ENCODE peak calls at places on chromosome 1, in ten cellular contexts. One of them, this sample, is unnamed.

GRCh38 chr1:47785561-47786271 is 211.5 kb downstream of the TRABD2B start:
- DNase-seq in naive thymus-derived CD8-positive, alpha-beta T cell: no peak
- DNase-seq in lower leg skin: no peak
- DNase-seq in stimulated activated CD8-positive, alpha-beta memory T cell treated with anti-CD3 and anti-CD28 coated beads, Interleukin-15, amount 100 ng/mL, for 24 hours: no peak
- DNase-seq in CD4-positive, alpha-beta T cell: no peak
- DNase-seq in T follicular helper cell: no peak
- DNase-seq in upper lobe of right lung: no peak
- DNase-seq in endodermal cell: peak; percentile 81
- DNase-seq in effector memory CD8-positive, alpha-beta T cell: no peak
- DNase-seq in left ventricle myocardium inferior: no peak
- DNase-seq in this sample: no peak

GRCh38 chr1:224867715-224868114 is 61.8 kb upstream of the DNAH14 start:
- DNase-seq in naive thymus-derived CD8-positive, alpha-beta T cell: no peak
- DNase-seq in lower leg skin: no peak
- DNase-seq in stimulated activated CD8-positive, alpha-beta memory T cell treated with anti-CD3 and anti-CD28 coated beads, Interleukin-15, amount 100 ng/mL, for 24 hours: no peak
- DNase-seq in CD4-positive, alpha-beta T cell: no peak
- DNase-seq in T follicular helper cell: no peak
- DNase-seq in upper lobe of right lung: no peak
- DNase-seq in endodermal cell: no peak
- DNase-seq in effector memory CD8-positive, alpha-beta T cell: no peak
- DNase-seq in left ventricle myocardium inferior: no peak
- DNase-seq in this sample: no peak

GRCh38 chr1:203039609-203040517 is 13.6 kb downstream of the PPFIA4 start:
- DNase-seq in naive thymus-derived CD8-positive, alpha-beta T cell: no peak
- DNase-seq in lower leg skin: no peak
- DNase-seq in stimulated activated CD8-positive, alpha-beta memory T cell treated with anti-CD3 and anti-CD28 coated beads, Interleukin-15, amount 100 ng/mL, for 24 hours: no peak
- DNase-seq in CD4-positive, alpha-beta T cell: no peak
- DNase-seq in T follicular helper cell: no peak
- DNase-seq in upper lobe of right lung: no peak
- DNase-seq in endodermal cell: peak; percentile 94
- DNase-seq in effector memory CD8-positive, alpha-beta T cell: no peak
- DNase-seq in left ventricle myocardium inferior: peak; percentile 18
- DNase-seq in this sample: peak; percentile 40

GRCh38 chr1:203043830-203044545 is 17.7 kb downstream of the PPFIA4 start:
- DNase-seq in naive thymus-derived CD8-positive, alpha-beta T cell: no peak
- DNase-seq in lower leg skin: no peak
- DNase-seq in stimulated activated CD8-positive, alpha-beta memory T cell treated with anti-CD3 and anti-CD28 coated beads, Interleukin-15, amount 100 ng/mL, for 24 hours: no peak
- DNase-seq in CD4-positive, alpha-beta T cell: no peak
- DNase-seq in T follicular helper cell: no peak
- DNase-seq in upper lobe of right lung: no peak
- DNase-seq in endodermal cell: no peak
- DNase-seq in effector memory CD8-positive, alpha-beta T cell: no peak
- DNase-seq in left ventricle myocardium inferior: no peak
- DNase-seq in this sample: no peak

GRCh38 chr1:233738850-233739249 is 124.9 kb downstream of the KCNK1 start:
- DNase-seq in naive thymus-derived CD8-positive, alpha-beta T cell: no peak
- DNase-seq in lower leg skin: no peak
- DNase-seq in stimulated activated CD8-positive, alpha-beta memory T cell treated with anti-CD3 and anti-CD28 coated beads, Interleukin-15, amount 100 ng/mL, for 24 hours: no peak
- DNase-seq in CD4-positive, alpha-beta T cell: no peak
- DNase-seq in T follicular helper cell: no peak
- DNase-seq in upper lobe of right lung: no peak
- DNase-seq in endodermal cell: peak; percentile 57
- DNase-seq in effector memory CD8-positive, alpha-beta T cell: no peak
- DNase-seq in left ventricle myocardium inferior: no peak
- DNase-seq in this sample: no peak

GRCh38 chr1:22228505-22228911 is 85.6 kb upstream of the WNT4 start:
- DNase-seq in naive thymus-derived CD8-positive, alpha-beta T cell: no peak
- DNase-seq in lower leg skin: no peak
- DNase-seq in stimulated activated CD8-positive, alpha-beta memory T cell treated with anti-CD3 and anti-CD28 coated beads, Interleukin-15, amount 100 ng/mL, for 24 hours: no peak
- DNase-seq in CD4-positive, alpha-beta T cell: no peak
- DNase-seq in T follicular helper cell: no peak
- DNase-seq in upper lobe of right lung: no peak
- DNase-seq in endodermal cell: no peak
- DNase-seq in effector memory CD8-positive, alpha-beta T cell: no peak
- DNase-seq in left ventricle myocardium inferior: no peak
- DNase-seq in this sample: no peak

GRCh38 chr1:166152977-166153376 is 13.8 kb downstream of the FAM78B start:
- DNase-seq in naive thymus-derived CD8-positive, alpha-beta T cell: no peak
- DNase-seq in lower leg skin: no peak
- DNase-seq in stimulated activated CD8-positive, alpha-beta memory T cell treated with anti-CD3 and anti-CD28 coated beads, Interleukin-15, amount 100 ng/mL, for 24 hours: no peak
- DNase-seq in CD4-positive, alpha-beta T cell: no peak
- DNase-seq in T follicular helper cell: no peak
- DNase-seq in upper lobe of right lung: no peak
- DNase-seq in endodermal cell: no peak
- DNase-seq in effector memory CD8-positive, alpha-beta T cell: no peak
- DNase-seq in left ventricle myocardium inferior: no peak
- DNase-seq in this sample: no peak

GRCh38 chr1:1616045-1616821 is 933 bp downstream of the MIB2 start:
- DNase-seq in naive thymus-derived CD8-positive, alpha-beta T cell: no peak
- DNase-seq in lower leg skin: no peak
- DNase-seq in stimulated activated CD8-positive, alpha-beta memory T cell treated with anti-CD3 and anti-CD28 coated beads, Interleukin-15, amount 100 ng/mL, for 24 hours: no peak
- DNase-seq in CD4-positive, alpha-beta T cell: no peak
- DNase-seq in T follicular helper cell: peak; percentile 38
- DNase-seq in upper lobe of right lung: peak; percentile 83
- DNase-seq in endodermal cell: peak; percentile 68
- DNase-seq in effector memory CD8-positive, alpha-beta T cell: no peak
- DNase-seq in left ventricle myocardium inferior: no peak
- DNase-seq in this sample: no peak

GRCh38 chr1:67732750-67733151 is 47.8 kb downstream of the GADD45A start:
- DNase-seq in naive thymus-derived CD8-positive, alpha-beta T cell: no peak
- DNase-seq in lower leg skin: no peak
- DNase-seq in stimulated activated CD8-positive, alpha-beta memory T cell treated with anti-CD3 and anti-CD28 coated beads, Interleukin-15, amount 100 ng/mL, for 24 hours: no peak
- DNase-seq in CD4-positive, alpha-beta T cell: no peak
- DNase-seq in T follicular helper cell: no peak
- DNase-seq in upper lobe of right lung: no peak
- DNase-seq in endodermal cell: no peak
- DNase-seq in effector memory CD8-positive, alpha-beta T cell: no peak
- DNase-seq in left ventricle myocardium inferior: peak; percentile 49
- DNase-seq in this sample: peak; percentile 82